ENCODE peak calls at places on chromosomes 1 and 21, in eight cellular contexts. U is epithelial cell of esophagus, L is NT2/D1, Q is caudate nucleus, T is tibial artery, N is neural progenitor cell, F is frontal cortex, X is DMS 273 treated with DMSO at 0.1 percent for 48 hours. Y is an unnamed sample.

GRCh38 chr21:33421713-33422393 is 18.6 kb downstream of the IFNGR2 start:
- DNase-seq in U (no peak), L (no peak), Q (no peak), T (no peak), N (no peak), F (no peak), X (no peak), Y (no peak)

GRCh38 chr1:93908394-93909145 is 660 bp downstream of the GCLM start:
- DNase-seq in U (peak), L (peak), Q (no peak), T (peak), N (peak), F (no peak), X (no peak), Y (peak)

GRCh38 chr1:67580671-67581403 is 104.2 kb upstream of the GADD45A start:
- DNase-seq in U (peak), L (no peak), Q (no peak), T (no peak), N (no peak), F (no peak), X (no peak), Y (no peak)

GRCh38 chr1:77524038-77524437 is 158.4 kb downstream of the ZZZ3 start:
- DNase-seq in U (no peak), L (no peak), Q (no peak), T (no peak), N (no peak), F (no peak), X (no peak), Y (no peak)

GRCh38 chr1:97989094-97989680 is 68.4 kb upstream of the DPYD start:
- DNase-seq in U (peak), L (no peak), Q (no peak), T (no peak), N (no peak), F (no peak), X (no peak), Y (no peak)

GRCh38 chr1:155942578-155943141 is 1.2 kb downstream of the RXFP4 start:
- DNase-seq in U (no peak), L (no peak), Q (no peak), T (peak), N (no peak), F (no peak), X (no peak), Y (no peak)

GRCh38 chr1:241276391-241276790 is 80.6 kb downstream of the RGS7 start:
- DNase-seq in U (no peak), L (no peak), Q (no peak), T (no peak), N (no peak), F (no peak), X (no peak), Y (no peak)

GRCh38 chr1:113886417-113887391 is 677 bp downstream of the BCL2L15 start:
- DNase-seq in U (no peak), L (no peak), Q (no peak), T (no peak), N (no peak), F (no peak), X (no peak), Y (no peak)

GRCh38 chr1:116878804-116879477 is 30.8 kb upstream of the PTGFRN start:
- DNase-seq in U (peak), L (no peak), Q (no peak), T (peak), N (peak), F (no peak), X (peak), Y (peak)

GRCh38 chr1:31054958-31055481 is 10.5 kb downstream of the PUM1 start:
- DNase-seq in U (no peak), L (no peak), Q (no peak), T (no peak), N (no peak), F (no peak), X (no peak), Y (no peak)

Y was measured in stimulated activated naive CD8-positive, alpha-beta T cell treated with anti-CD3 and anti-CD28 coated beads, Interleukin-15, amount 100 ng/mL, for 72 hours.